ENCODE peak calls at places on chromosomes 13 and 19, in five cellular contexts. N is H1, L is GM12878, M is stomach, G is SK-N-SH. J is an unnamed sample. For H3K4me1, the result is how much of the 10 kb centered on the place peaks cover.

GRCh38 chr19:3270908-3271307 is 46.4 kb downstream of the CELF5 start:
- DNase-seq in N (no peak), L (no peak), M (no peak), G (peak), J (no peak)

GRCh38 chr19:47446534-47447469 is 24.9 kb downstream of the SLC8A2 start:
- DNase-seq in N (peak), L (no peak), M (peak), G (peak), J (no peak)

GRCh38 chr13:37906880-37907279 is 37.3 kb upstream of the TRPC4 start:
- DNase-seq in N (no peak), L (no peak), M (no peak), G (no peak), J (no peak)

GRCh38 chr13:113898391-113898790 is 34.5 kb upstream of the GAS6 start:
- DNase-seq in N (no peak), L (no peak), M (no peak), G (no peak), J (no peak)

GRCh38 chr13:21069561-21070004 is 8.2 kb upstream of the LATS2 start:
- DNase-seq in N (no peak), L (no peak), M (no peak), G (no peak), J (peak)

GRCh38 chr19:996051-996838 is 4.0 kb upstream of the GRIN3B start:
- DNase-seq in N (no peak), L (no peak), M (peak), G (peak), J (no peak)

GRCh38 chr13:27135023-27135422 is 36.6 kb downstream of the USP12 start:
- DNase-seq in N (no peak), L (no peak), M (no peak), G (no peak), J (no peak)

GRCh38 chr13:43300817-43301216 is 277.4 kb downstream of the DNAJC15 start:
- DNase-seq in N (no peak), L (no peak), M (no peak), G (no peak), J (no peak)

GRCh38 chr13:91167706-91168459 is 179.6 kb upstream of the MIR17HG start:
- DNase-seq in N (no peak), L (no peak), M (no peak), G (no peak), J (no peak)

GRCh38 chr19:45474941-45475516 is 7.2 kb downstream of the FOSB start:
- DNase-seq in N (no peak), L (no peak), M (no peak), G (no peak), J (no peak)

GRCh38 chr19:57830071-57830602 is at the start of gene ZNF587B:
- DNase-seq in N (peak), L (no peak), M (peak), G (peak), J (peak)

GRCh38 chr19:49422407-49423277 is 599 bp downstream of the PTH2 start:
- DNase-seq in N (no peak), L (no peak), M (no peak), G (peak), J (no peak)

GRCh38 chr13:74203576-74203975 is 69.4 kb upstream of the KLF12 start:
- DNase-seq in N (no peak), L (no peak), M (no peak), G (no peak), J (no peak)

GRCh38 chr13:113967206-113967720 is 6.6 kb downstream of the C13orf46 start:
- DNase-seq in N (no peak), L (no peak), M (no peak), G (no peak), J (peak)

GRCh38 chr19:18437481-18438330 is at the start of gene ISYNA1:
- DNase-seq in N (no peak), L (no peak), M (peak), G (peak), J (no peak)

GRCh38 chr13:36475468-36475867 is 43.2 kb downstream of the CCNA1 start:
- DNase-seq in N (peak), L (no peak), M (no peak), G (peak), J (no peak)

GRCh38 chr13:40191186-40191980 is 475.1 kb downstream of the FOXO1 start:
- DNase-seq in N (no peak), L (no peak), M (no peak), G (no peak), J (no peak)

GRCh38 chr13:64924401-64924800 is 2305.7 kb downstream of the PCDH9 start:
- DNase-seq in N (no peak), L (no peak), M (no peak), G (no peak), J (no peak)

GRCh38 chr19:33473644-33474305 is 47.8 kb downstream of the PEPD start:
- DNase-seq in N (no peak), L (no peak), M (no peak), G (no peak), J (no peak)

GRCh38 chr13:102793583-102794355 is 5.0 kb downstream of the POGLUT2 start:
- DNase-seq in N (no peak), L (no peak), M (no peak), G (no peak), J (no peak)

GRCh38 chr19:2116507-2116906 is 19.8 kb downstream of the IZUMO4 start:
- DNase-seq in N (no peak), L (no peak), M (no peak), G (no peak), J (no peak)

GRCh38 chr13:101308247-101309013 is 107.9 kb downstream of the NALCN start:
- DNase-seq in N (no peak), L (no peak), M (no peak), G (no peak), J (no peak)

GRCh38 chr13:102799544-102800144 is 725 bp downstream of the BIVM start:
- DNase-seq in N (no peak), L (no peak), M (peak), G (peak), J (peak)

GRCh38 chr13:80237646-80238045 is 103.3 kb downstream of the SPRY2 start:
- DNase-seq in N (no peak), L (no peak), M (no peak), G (no peak), J (no peak)

GRCh38 chr13:74868044-74868443 is 613.9 kb downstream of the TBC1D4 start:
- DNase-seq in N (no peak), L (no peak), M (no peak), G (no peak), J (no peak)

GRCh38 chr13:109224033-109224432 is 562.4 kb downstream of the IRS2 start:
- DNase-seq in N (no peak), L (no peak), M (no peak), G (no peak), J (no peak)

GRCh38 chr19:44050740-44051653 is 839 bp upstream of the ZNF223 start:
- DNase-seq in N (no peak), L (no peak), M (peak), G (no peak), J (no peak)

GRCh38 chr19:13466697-13467096 is 39.6 kb downstream of the CACNA1A start:
- DNase-seq in N (no peak), L (no peak), M (no peak), G (no peak), J (no peak)

GRCh38 chr13:105510363-105510762 is 1025.1 kb downstream of the EFNB2 start:
- DNase-seq in N (no peak), L (no peak), M (no peak), G (no peak), J (no peak)

GRCh38 chr13:105502193-105502592 is 1033.3 kb downstream of the EFNB2 start:
- DNase-seq in N (no peak), L (no peak), M (no peak), G (no peak), J (no peak)

GRCh38 chr13:105506463-105506862 is 1029.0 kb downstream of the EFNB2 start:
- DNase-seq in N (no peak), L (no peak), M (no peak), G (no peak), J (no peak)
- TF ChIP-seq POLR2AphosphoS5 in N (no peak), L (no peak), M (no peak), G (no peak), J (no peak)

DNA sequence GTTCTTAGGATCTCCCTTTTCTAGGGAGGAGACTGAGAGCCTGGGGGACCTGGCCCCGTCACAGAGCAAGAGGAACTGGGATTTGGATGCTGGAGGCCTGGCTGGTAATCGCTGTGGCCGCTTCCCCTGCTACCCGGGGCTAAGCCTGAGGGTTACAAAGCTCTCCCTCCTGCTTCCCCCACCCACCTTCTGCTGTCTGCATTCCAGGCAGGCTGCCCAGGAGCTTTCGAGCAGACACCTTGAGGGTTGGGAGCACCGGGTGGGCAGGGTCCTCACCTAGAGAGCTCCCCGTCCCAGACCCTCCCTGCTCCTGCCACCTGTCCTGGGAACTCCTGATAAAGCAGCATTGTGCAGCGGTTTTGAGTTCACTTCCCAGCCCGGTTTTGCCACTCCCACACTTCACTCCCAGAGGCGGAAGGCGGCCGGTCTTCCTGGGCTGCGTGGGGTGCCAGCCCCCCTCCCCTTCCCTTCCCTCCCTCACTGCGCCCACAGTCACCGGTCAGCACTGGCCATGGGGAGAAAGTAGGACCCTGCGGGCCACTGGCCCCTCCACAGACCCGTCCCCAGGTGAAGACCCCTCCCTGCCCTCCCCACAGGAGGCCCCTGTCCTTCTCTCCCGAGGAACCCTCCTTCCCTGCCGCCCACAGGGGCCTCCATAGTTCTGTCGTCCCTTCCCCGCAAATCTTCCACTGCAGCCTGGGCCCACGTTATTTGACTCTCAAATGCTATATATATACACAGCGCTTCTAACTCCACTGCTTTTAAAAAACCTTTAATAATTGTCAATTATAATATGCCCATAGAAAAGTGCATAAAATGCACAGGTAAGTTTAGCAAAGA is 8.1 kb downstream of the PAK4 start:
- DNase-seq in N (no peak), L (no peak), M (peak), G (peak), J (no peak)
- H3K4me1 ChIP-seq in N (under half), L (under half), M (half or more), G (under half), J (half or more)

GRCh38 chr19:10502524-10503001 is 593 bp downstream of the KEAP1 start:
- DNase-seq in N (peak), L (peak), M (peak), G (peak), J (peak)
- TF ChIP-seq EP300 in N (peak), L (peak), M (no peak), G (no peak), J (no peak)

DNA sequence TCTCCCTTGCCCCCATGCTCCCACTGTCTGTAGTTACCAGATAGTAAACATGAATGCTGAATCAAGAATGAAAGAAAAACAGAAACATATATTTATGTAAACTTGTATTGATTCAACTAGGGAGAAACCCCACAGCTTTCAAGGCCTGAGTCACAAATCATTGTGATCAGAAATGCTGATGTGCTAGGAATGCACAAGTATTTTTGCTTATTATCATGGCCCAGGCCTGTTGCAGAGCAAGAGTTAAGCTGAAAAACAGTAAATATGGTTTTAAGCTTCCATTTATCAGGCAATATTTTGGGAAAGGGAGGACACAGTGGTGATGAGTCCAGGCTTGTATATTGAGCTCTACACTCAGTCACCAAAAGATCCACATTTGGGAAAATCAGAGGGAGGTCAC is 669.6 kb downstream of the DIAPH3 start:
- DNase-seq in N (no peak), L (no peak), M (no peak), G (no peak), J (no peak)
- TF ChIP-seq POLR2AphosphoS5 in N (no peak), L (no peak), M (no peak), G (no peak), J (no peak)

DNA sequence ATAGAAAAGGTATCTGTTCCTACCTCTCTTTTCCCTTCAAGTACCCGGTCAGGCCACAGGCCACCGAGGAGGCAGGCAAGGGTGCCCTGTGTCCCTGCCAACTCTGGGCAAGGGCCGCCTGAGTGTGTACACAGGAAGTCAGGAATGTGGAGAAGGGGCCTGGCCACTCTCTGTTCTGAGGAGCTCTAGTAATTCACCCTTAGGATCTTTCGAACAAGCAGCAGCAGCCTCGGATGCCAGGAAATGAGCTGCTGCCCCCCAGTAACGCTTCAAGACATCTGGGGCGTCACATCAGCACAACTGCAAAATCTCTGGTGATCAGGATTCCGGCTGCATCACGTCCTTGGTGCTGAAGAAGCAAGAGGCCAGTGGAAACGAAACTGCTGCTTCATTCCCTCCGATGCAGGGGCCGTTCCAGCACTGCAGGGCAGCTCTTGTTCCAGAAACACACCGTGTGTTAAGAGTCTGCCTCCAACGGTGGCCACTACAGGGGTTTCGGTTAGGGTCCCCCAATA is 2.0 kb downstream of the RAB20 start:
- DNase-seq in N (no peak), L (no peak), M (peak), G (no peak), J (peak)
- H3K4me1 ChIP-seq in N (under half), L (under half), M (half or more), G (under half), J (under half)

GRCh38 chr13:97296740-97297139 is 74.6 kb downstream of the MBNL2 start:
- DNase-seq in N (no peak), L (no peak), M (no peak), G (no peak), J (no peak)
- TF ChIP-seq EP300 in N (no peak), L (no peak), M (no peak), G (no peak), J (no peak)

DNA sequence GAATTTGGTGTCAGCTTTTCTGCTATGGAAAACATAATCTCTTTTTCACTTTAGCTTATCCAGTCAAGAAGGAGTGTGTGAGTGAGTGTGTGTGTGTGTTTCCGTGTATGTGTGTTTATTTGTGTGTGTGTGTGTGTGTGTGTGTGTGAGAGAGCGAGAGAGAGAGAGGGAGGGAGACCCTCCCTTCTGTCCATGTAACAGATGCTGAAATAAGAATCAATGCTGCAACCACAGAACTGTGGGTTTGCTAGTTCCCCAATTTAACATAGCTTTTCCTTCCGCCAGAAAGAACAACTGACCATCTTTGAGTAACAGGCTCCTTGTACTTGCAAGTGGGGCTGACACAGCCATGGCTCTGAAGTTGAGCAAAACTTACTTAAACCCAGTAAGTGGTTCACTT is 5.2 kb downstream of the LCP1 start:
- DNase-seq in N (no peak), L (peak), M (no peak), G (no peak), J (no peak)
- TF ChIP-seq POLR2AphosphoS5 in N (no peak), L (peak), M (no peak), G (no peak), J (peak)

J was measured in sigmoid colon.